ENCODE peak calls at places on chromosome 16, in ten cellular contexts. B is T-helper 2 cell, K is GM12892, Y is neural progenitor cell, P is gastrocnemius medialis, A is HAP-1, D is NCI-H2081, U is transverse colon, J is GM04503, E is esophagus muscularis mucosa. F is an unnamed sample.

GRCh38 chr16:1082266-1082951 is 9.9 kb downstream of the SSTR5 start:
- DNase-seq in B (no peak), K (no peak), Y (no peak), P (no peak), A (no peak), D (no peak), U (no peak), J (no peak), E (no peak), F (no peak)

GRCh38 chr16:67552476-67552875 is 9.8 kb upstream of the CTCF start:
- DNase-seq in B (no peak), K (no peak), Y (no peak), P (no peak), A (no peak), D (no peak), U (no peak), J (no peak), E (no peak), F (peak)

GRCh38 chr16:83995756-83996155 is 27.7 kb downstream of the NECAB2 start:
- DNase-seq in B (no peak), K (no peak), Y (peak), P (no peak), A (no peak), D (peak), U (peak), J (no peak), E (no peak), F (peak)

GRCh38 chr16:9854665-9855064 is 327.6 kb downstream of the GRIN2A start:
- DNase-seq in B (no peak), K (no peak), Y (no peak), P (peak), A (no peak), D (no peak), U (no peak), J (no peak), E (peak), F (no peak)

GRCh38 chr16:65657556-65657955 is 535.7 kb upstream of the CDH11 start:
- DNase-seq in B (no peak), K (no peak), Y (no peak), P (no peak), A (no peak), D (no peak), U (no peak), J (no peak), E (no peak), F (no peak)

GRCh38 chr16:47467501-47467900 is 6.4 kb downstream of the PHKB start:
- DNase-seq in B (no peak), K (no peak), Y (no peak), P (no peak), A (no peak), D (no peak), U (no peak), J (no peak), E (no peak), F (no peak)

GRCh38 chr16:78376452-78376851 is 277.0 kb downstream of the WWOX start:
- DNase-seq in B (no peak), K (no peak), Y (no peak), P (no peak), A (no peak), D (no peak), U (no peak), J (no peak), E (no peak), F (no peak)

GRCh38 chr16:19114359-19115147 is 789 bp downstream of the ITPRIPL2 start:
- DNase-seq in B (no peak), K (peak), Y (peak), P (no peak), A (peak), D (no peak), U (peak), J (no peak), E (no peak), F (peak)

GRCh38 chr16:16075463-16076399 is 126.3 kb downstream of the ABCC1 start:
- DNase-seq in B (no peak), K (no peak), Y (no peak), P (peak), A (no peak), D (no peak), U (peak), J (peak), E (no peak), F (no peak)

GRCh38 chr16:86476956-86477530 is 33.3 kb upstream of the FOXF1 start:
- DNase-seq in B (no peak), K (no peak), Y (no peak), P (no peak), A (no peak), D (no peak), U (no peak), J (no peak), E (no peak), F (no peak)

GRCh38 chr16:30096862-30097563 is 1.0 kb upstream of the YPEL3 start:
- DNase-seq in B (no peak), K (no peak), Y (peak), P (no peak), A (no peak), D (no peak), U (no peak), J (no peak), E (no peak), F (no peak)

GRCh38 chr16:11964761-11965539 is at the start of gene TNFRSF17:
- DNase-seq in B (no peak), K (no peak), Y (no peak), P (no peak), A (no peak), D (no peak), U (peak), J (peak), E (no peak), F (no peak)

GRCh38 chr16:59412275-59412841 is 678.2 kb upstream of the GOT2 start:
- DNase-seq in B (no peak), K (no peak), Y (peak), P (no peak), A (no peak), D (no peak), U (no peak), J (no peak), E (no peak), F (peak)

GRCh38 chr16:1871974-1872635 is at the start of gene MEIOB:
- DNase-seq in B (peak), K (no peak), Y (peak), P (no peak), A (peak), D (no peak), U (peak), J (no peak), E (no peak), F (no peak)

GRCh38 chr16:29025218-29025617 is 40.4 kb downstream of the LAT start:
- DNase-seq in B (no peak), K (no peak), Y (no peak), P (no peak), A (no peak), D (no peak), U (no peak), J (no peak), E (no peak), F (no peak)

GRCh38 chr16:50742521-50743150 is 750 bp downstream of the CYLD start:
- DNase-seq in B (peak), K (peak), Y (peak), P (peak), A (peak), D (no peak), U (peak), J (peak), E (peak), F (no peak)

GRCh38 chr16:85422374-85423185 is 190.5 kb upstream of the GSE1 start:
- DNase-seq in B (no peak), K (no peak), Y (peak), P (no peak), A (no peak), D (peak), U (peak), J (no peak), E (no peak), F (peak)

GRCh38 chr16:3074860-3075545 is 9.6 kb downstream of the IL32 start:
- DNase-seq in B (peak), K (peak), Y (no peak), P (no peak), A (no peak), D (no peak), U (peak), J (no peak), E (no peak), F (no peak)

GRCh38 chr16:69406780-69407331 is 17.6 kb upstream of the CYB5B start:
- DNase-seq in B (no peak), K (no peak), Y (no peak), P (no peak), A (peak), D (no peak), U (no peak), J (no peak), E (no peak), F (no peak)

GRCh38 chr16:5032748-5033167 is 977 bp downstream of the NAGPA start:
- DNase-seq in B (no peak), K (no peak), Y (no peak), P (no peak), A (no peak), D (no peak), U (peak), J (no peak), E (no peak), F (no peak)

GRCh38 chr16:4474192-4474961 is at the start of gene NMRAL1:
- DNase-seq in B (peak), K (peak), Y (peak), P (peak), A (peak), D (no peak), U (peak), J (peak), E (peak), F (peak)

GRCh38 chr16:58019866-58020538 is 5.6 kb upstream of the MMP15 start:
- DNase-seq in B (no peak), K (no peak), Y (no peak), P (no peak), A (no peak), D (no peak), U (no peak), J (no peak), E (no peak), F (no peak)

GRCh38 chr16:12449795-12450194 is 353.9 kb downstream of the CPPED1 start:
- DNase-seq in B (no peak), K (no peak), Y (no peak), P (no peak), A (no peak), D (no peak), U (no peak), J (no peak), E (no peak), F (no peak)

GRCh38 chr16:66639091-66639885 is 34.8 kb downstream of the CMTM3 start:
- DNase-seq in B (no peak), K (no peak), Y (no peak), P (no peak), A (peak), D (no peak), U (no peak), J (no peak), E (no peak), F (no peak)

F was measured in NCI-H510A treated with DMSO at 0.1 percent for 48 hours.